ENCODE peak calls at places on chromosome 11, in seven cellular contexts. R is kidney epithelial cell; K is lung; P is kidney; J is AG09309; Y is tibial artery; D is CD8-positive, alpha-beta T cell. B is an unnamed sample.

GRCh38 chr11:105609341-105609781 is 512 bp upstream of the GRIA4 start:
- DNase-seq in R (no peak), K (no peak), P (no peak), J (no peak), Y (no peak), D (no peak), B (peak; percentile 16)

GRCh38 chr11:79287952-79288351 is 152.9 kb downstream of the TENM4 start:
- DNase-seq in R (no peak), K (no peak), P (no peak), J (no peak), Y (peak; percentile 32), D (no peak), B (no peak)

GRCh38 chr11:60563553-60564235 is 48.5 kb downstream of the MS4A13 start:
- DNase-seq in R (no peak), K (no peak), P (no peak), J (no peak), Y (no peak), D (no peak), B (no peak)

GRCh38 chr11:117961896-117962295 is 24.3 kb upstream of the IL10RA start:
- DNase-seq in R (no peak), K (peak; percentile 25), P (no peak), J (no peak), Y (no peak), D (no peak), B (no peak)

GRCh38 chr11:120335596-120335927 is 651 bp upstream of the ARHGEF12 start:
- DNase-seq in R (no peak), K (no peak), P (no peak), J (no peak), Y (peak; percentile 36), D (no peak), B (no peak)

GRCh38 chr11:134342572-134343340 is 11.0 kb downstream of the GLB1L2 start:
- DNase-seq in R (no peak), K (peak; percentile 26), P (peak; percentile 65), J (no peak), Y (no peak), D (no peak), B (no peak)

GRCh38 chr11:81993755-81994154 is 739.9 kb downstream of the FAM181B start:
- DNase-seq in R (no peak), K (no peak), P (no peak), J (no peak), Y (no peak), D (no peak), B (no peak)

GRCh38 chr11:43561832-43562231 is 118.7 kb upstream of the HSD17B12 start:
- DNase-seq in R (no peak), K (no peak), P (no peak), J (no peak), Y (no peak), D (no peak), B (no peak)

GRCh38 chr11:93906486-93906885 is 56.1 kb upstream of the VSTM5 start:
- DNase-seq in R (no peak), K (no peak), P (no peak), J (no peak), Y (no peak), D (no peak), B (no peak)

GRCh38 chr11:17171342-17171741 is 36.4 kb downstream of the PIK3C2A start:
- DNase-seq in R (peak; percentile 14), K (no peak), P (no peak), J (peak; percentile 11), Y (no peak), D (no peak), B (no peak)

GRCh38 chr11:122697636-122698167 is 42.2 kb downstream of the UBASH3B start:
- DNase-seq in R (peak; percentile 67), K (no peak), P (no peak), J (no peak), Y (peak; percentile 26), D (peak; percentile 14), B (no peak)

GRCh38 chr11:130414107-130415088 is 14.0 kb downstream of the ADAMTS8 start:
- DNase-seq in R (no peak), K (no peak), P (no peak), J (no peak), Y (no peak), D (no peak), B (no peak)

GRCh38 chr11:69001301-69002081 is 11.6 kb downstream of the MRGPRF start:
- DNase-seq in R (no peak), K (no peak), P (peak; percentile 65), J (no peak), Y (no peak), D (no peak), B (no peak)

GRCh38 chr11:5689551-5689983 is at the start of gene TRIM22:
- DNase-seq in R (peak; percentile 32), K (peak; percentile 60), P (peak; percentile 67), J (peak; percentile 63), Y (peak; percentile 39), D (peak; percentile 49), B (no peak)

GRCh38 chr11:75996523-75997272 is 181.7 kb downstream of the UVRAG start:
- DNase-seq in R (no peak), K (no peak), P (no peak), J (no peak), Y (no peak), D (no peak), B (no peak)

GRCh38 chr11:116879789-116880402 is 42.5 kb upstream of the APOA1 start:
- DNase-seq in R (peak; percentile 41), K (no peak), P (no peak), J (no peak), Y (no peak), D (no peak), B (no peak)

GRCh38 chr11:45142241-45142885 is 4.1 kb upstream of the PRDM11 start:
- DNase-seq in R (no peak), K (no peak), P (no peak), J (no peak), Y (no peak), D (no peak), B (no peak)

GRCh38 chr11:123065634-123066033 is 3.7 kb upstream of the HSPA8 start:
- DNase-seq in R (no peak), K (no peak), P (no peak), J (peak; percentile 17), Y (no peak), D (no peak), B (no peak)

GRCh38 chr11:7605544-7605943 is 67.8 kb downstream of the CYB5R2 start:
- DNase-seq in R (peak; percentile 95), K (peak; percentile 43), P (no peak), J (no peak), Y (no peak), D (no peak), B (no peak)

GRCh38 chr11:107689317-107690202 is 22.3 kb downstream of the SLN start:
- DNase-seq in R (no peak), K (peak; percentile 85), P (no peak), J (peak; percentile 5), Y (peak; percentile 83), D (peak; percentile 30), B (peak; percentile 71)

GRCh38 chr11:62245271-62245753 is 3.3 kb downstream of the SCGB1D2 start:
- DNase-seq in R (no peak), K (no peak), P (no peak), J (no peak), Y (no peak), D (no peak), B (peak; percentile 11)
- TF ChIP-seq CTCF in R (peak; percentile 28), K (no peak), P (no peak), J (no peak), Y (no peak), D (no peak), B (peak; percentile 34)

DNA sequence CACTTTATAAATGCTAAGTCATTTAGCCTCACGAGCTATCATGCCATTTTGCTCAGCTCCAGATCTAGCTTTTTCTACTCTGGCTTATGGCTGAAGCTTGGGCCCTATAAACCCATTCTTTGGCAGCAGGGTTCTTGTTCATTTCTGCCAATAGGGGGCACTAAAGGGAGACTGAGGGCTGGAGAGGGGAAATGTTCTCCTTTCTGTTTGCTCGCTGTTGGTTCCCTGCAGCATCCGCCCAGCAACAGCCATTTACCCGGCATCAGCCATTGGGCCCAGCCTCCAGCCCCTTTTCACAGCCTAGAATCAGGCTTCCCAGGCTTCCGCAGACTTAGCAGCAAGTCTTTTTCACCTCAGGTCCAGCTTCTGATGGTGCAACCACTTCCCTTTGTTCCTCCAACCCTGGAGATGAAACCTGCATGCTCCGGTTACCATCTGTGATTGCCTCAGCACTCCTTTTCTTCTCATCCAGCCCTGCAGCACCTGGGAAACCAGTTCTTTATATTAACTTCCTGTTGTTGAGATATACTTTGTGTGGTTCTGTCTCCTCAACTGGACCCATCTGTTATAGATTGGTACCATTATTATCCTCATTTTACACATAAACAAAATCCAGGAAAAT is 4.2 kb upstream of the ME3 start:
- DNase-seq in R (no peak), K (no peak), P (peak; percentile 63), J (no peak), Y (no peak), D (no peak), B (no peak)
- TF ChIP-seq CTCF in R (peak; percentile 39), K (no peak), P (no peak), J (peak; percentile 35), Y (peak; percentile 11), D (no peak), B (peak; percentile 48)

DNA sequence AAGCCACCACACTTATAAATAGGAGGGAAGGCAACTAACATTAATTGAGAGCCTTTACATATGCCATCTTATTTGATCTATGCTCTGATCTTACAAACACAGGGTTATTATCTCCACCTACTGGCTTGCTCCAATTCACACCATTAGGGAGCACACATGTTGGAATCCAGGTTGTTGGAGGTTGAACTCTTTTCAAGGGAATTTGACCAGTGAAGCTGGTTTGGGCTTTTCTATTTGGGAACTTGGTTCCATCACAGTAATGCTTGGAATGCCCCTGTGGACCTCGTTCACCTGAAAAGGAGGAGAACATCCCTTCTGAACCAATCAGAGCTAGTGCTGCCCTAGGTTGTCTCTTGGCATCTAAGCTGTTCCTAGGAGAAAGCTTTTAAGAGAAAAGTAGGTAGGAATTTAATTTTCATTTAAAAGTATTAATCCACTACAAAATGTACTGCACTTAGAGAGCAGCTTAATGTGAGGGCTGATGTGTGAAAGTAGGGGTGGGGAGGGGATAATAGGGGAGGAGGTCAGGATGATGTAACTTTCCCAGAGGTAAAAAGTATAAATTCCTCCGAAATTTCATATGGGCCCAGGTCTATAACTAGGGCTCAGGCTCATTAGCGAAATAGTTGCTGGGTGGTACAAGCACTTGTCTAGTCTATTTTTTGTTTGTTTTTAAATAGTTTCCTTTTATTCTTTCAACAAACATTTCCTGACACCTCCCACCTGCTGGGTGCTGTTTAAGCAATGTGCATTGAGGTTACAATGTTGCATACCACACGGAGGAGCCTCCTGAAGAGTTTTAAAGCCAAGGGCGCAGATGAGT is 7.6 kb upstream of the MICAL2 start:
- DNase-seq in R (no peak), K (no peak), P (no peak), J (no peak), Y (no peak), D (no peak), B (no peak)
- TF ChIP-seq CTCF in R (no peak), K (no peak), P (no peak), J (peak; percentile 33), Y (no peak), D (no peak), B (no peak)

GRCh38 chr11:26551186-26551801 is 20.8 kb downstream of the MUC15 start:
- DNase-seq in R (no peak), K (no peak), P (no peak), J (no peak), Y (no peak), D (no peak), B (no peak)
- TF ChIP-seq CTCF in R (peak; percentile 53), K (no peak), P (no peak), J (peak; percentile 40), Y (no peak), D (no peak), B (peak; percentile 70)

GRCh38 chr11:46827995-46828394 is 18.1 kb downstream of the CKAP5 start:
- DNase-seq in R (no peak), K (no peak), P (no peak), J (no peak), Y (no peak), D (no peak), B (no peak)
- TF ChIP-seq CTCF in R (no peak), K (no peak), P (no peak), J (no peak), Y (no peak), D (no peak), B (no peak)

GRCh38 chr11:65377777-65378176 is 4.7 kb downstream of the SLC25A45 start:
- DNase-seq in R (no peak), K (no peak), P (no peak), J (no peak), Y (no peak), D (no peak), B (no peak)
- TF ChIP-seq CTCF in R (no peak), K (no peak), P (no peak), J (no peak), Y (no peak), D (no peak), B (no peak)

B was measured in neural crest cell.